ENCODE peak calls at places on chromosomes 1 and 21, in five cellular contexts. B is K562, Y is HepG2, Q is H1, A is GM12878. W is an unnamed sample.

GRCh38 chr1:205449750-205450443 is 5.9 kb downstream of the BLACAT1 start:
- DNase-seq in B (peak), Y (peak), Q (peak), A (no peak), W (peak)

GRCh38 chr1:201119206-201119814 is 7.1 kb upstream of the CACNA1S start:
- DNase-seq in B (peak), Y (peak), Q (peak), A (no peak), W (peak)

GRCh38 chr1:44903261-44903660 is 60.2 kb upstream of the PTCH2 start:
- DNase-seq in B (no peak), Y (no peak), Q (no peak), A (no peak), W (no peak)

GRCh38 chr1:17861685-17862084 is 106.6 kb downstream of the ACTL8 start:
- DNase-seq in B (peak), Y (no peak), Q (no peak), A (no peak), W (peak)

GRCh38 chr1:225598847-225599246 is 54.1 kb downstream of the ENAH start:
- DNase-seq in B (no peak), Y (no peak), Q (no peak), A (no peak), W (no peak)

GRCh38 chr1:117679299-117679698 is 73.5 kb downstream of the TENT5C start:
- DNase-seq in B (no peak), Y (no peak), Q (no peak), A (no peak), W (no peak)

GRCh38 chr1:16614361-16615252 is 1.2 kb upstream of the NBPF1 start:
- DNase-seq in B (peak), Y (no peak), Q (peak), A (no peak), W (peak)

GRCh38 chr1:15546641-15547040 is 20.0 kb downstream of the DNAJC16 start:
- DNase-seq in B (no peak), Y (no peak), Q (no peak), A (no peak), W (no peak)

GRCh38 chr21:41965045-41965444 is 11.2 kb upstream of the C2CD2 start:
- DNase-seq in B (no peak), Y (no peak), Q (peak), A (no peak), W (no peak)

GRCh38 chr1:34302798-34303197 is 126.1 kb downstream of the C1orf94 start:
- DNase-seq in B (no peak), Y (no peak), Q (no peak), A (no peak), W (no peak)

GRCh38 chr1:173161510-173162221 is 45.5 kb downstream of the TNFSF4 start:
- DNase-seq in B (no peak), Y (no peak), Q (no peak), A (no peak), W (no peak)

GRCh38 chr1:98157524-98158293 is 236.9 kb upstream of the DPYD start:
- DNase-seq in B (no peak), Y (no peak), Q (no peak), A (no peak), W (no peak)

GRCh38 chr1:58739851-58740466 is 40.1 kb upstream of the MYSM1 start:
- DNase-seq in B (peak), Y (peak), Q (no peak), A (no peak), W (no peak)

GRCh38 chr1:231424950-231425805 is 3.1 kb upstream of the EGLN1 start:
- DNase-seq in B (no peak), Y (no peak), Q (no peak), A (no peak), W (no peak)

GRCh38 chr1:37265156-37265555 is 209.2 kb upstream of the ZC3H12A start:
- DNase-seq in B (no peak), Y (no peak), Q (no peak), A (no peak), W (no peak)

GRCh38 chr1:234875953-234876814 is 252.5 kb downstream of the TOMM20 start:
- DNase-seq in B (peak), Y (peak), Q (no peak), A (no peak), W (no peak)

GRCh38 chr21:35316933-35317332 is 267.8 kb upstream of the RUNX1 start:
- DNase-seq in B (no peak), Y (no peak), Q (no peak), A (no peak), W (no peak)

GRCh38 chr1:67724928-67725560 is 40.0 kb downstream of the GADD45A start:
- DNase-seq in B (no peak), Y (peak), Q (no peak), A (no peak), W (no peak)

GRCh38 chr1:210081494-210081893 is 143.5 kb downstream of the SYT14 start:
- DNase-seq in B (no peak), Y (no peak), Q (no peak), A (no peak), W (no peak)

GRCh38 chr21:42614811-42615342 is 38.5 kb upstream of the PDE9A start:
- DNase-seq in B (no peak), Y (peak), Q (no peak), A (no peak), W (no peak)

GRCh38 chr1:90580176-90580575 is 136.9 kb downstream of the BARHL2 start:
- DNase-seq in B (no peak), Y (no peak), Q (no peak), A (no peak), W (no peak)

GRCh38 chr1:175197536-175197935 is 5.0 kb upstream of the KIAA0040 start:
- DNase-seq in B (no peak), Y (no peak), Q (no peak), A (no peak), W (no peak)

GRCh38 chr1:234611153-234611798 is 1.3 kb upstream of the IRF2BP2 start:
- DNase-seq in B (no peak), Y (peak), Q (no peak), A (peak), W (no peak)

GRCh38 chr1:95201905-95202304 is 32.1 kb upstream of the RWDD3 start:
- DNase-seq in B (no peak), Y (no peak), Q (no peak), A (no peak), W (no peak)

GRCh38 chr1:202126426-202126825 is 3.7 kb downstream of the GPR37L1 start:
- DNase-seq in B (no peak), Y (no peak), Q (no peak), A (no peak), W (no peak)

GRCh38 chr1:53946252-53947171 is at the start of gene LRRC42:
- DNase-seq in B (peak), Y (no peak), Q (no peak), A (no peak), W (no peak)

GRCh38 chr1:231631717-231632116 is 5.1 kb downstream of the DISC1 start:
- DNase-seq in B (no peak), Y (no peak), Q (no peak), A (no peak), W (no peak)

GRCh38 chr1:113871597-113872113 is at the start of gene PTPN22:
- DNase-seq in B (no peak), Y (no peak), Q (no peak), A (peak), W (no peak)

GRCh38 chr21:33968082-33968997 is 52.7 kb upstream of the ATP5PO start:
- DNase-seq in B (peak), Y (peak), Q (peak), A (no peak), W (no peak)

GRCh38 chr1:196951711-196952394 is 8.3 kb downstream of the CFHR2 start:
- DNase-seq in B (no peak), Y (no peak), Q (no peak), A (peak), W (no peak)

GRCh38 chr1:228064741-228065542 is 17.6 kb upstream of the ARF1 start:
- DNase-seq in B (no peak), Y (no peak), Q (no peak), A (no peak), W (no peak)

GRCh38 chr1:30520461-30520860 is 202.9 kb downstream of the MATN1 start:
- DNase-seq in B (no peak), Y (no peak), Q (peak), A (no peak), W (no peak)

GRCh38 chr1:198156111-198156744 is 570 bp upstream of the NEK7 start:
- DNase-seq in B (peak), Y (peak), Q (peak), A (no peak), W (peak)

GRCh38 chr1:12196641-12197482 is 30.1 kb downstream of the TNFRSF1B start:
- DNase-seq in B (no peak), Y (peak), Q (no peak), A (no peak), W (peak)

GRCh38 chr1:172352435-172352834 is 68.0 kb upstream of the C1orf105 start:
- DNase-seq in B (no peak), Y (no peak), Q (no peak), A (no peak), W (no peak)

GRCh38 chr1:167427843-167428242 is 90.5 kb downstream of the CD247 start:
- DNase-seq in B (no peak), Y (no peak), Q (no peak), A (no peak), W (no peak)

GRCh38 chr1:220748091-220748934 is at the start of gene MTARC2:
- DNase-seq in B (no peak), Y (peak), Q (peak), A (no peak), W (peak)

GRCh38 chr1:90831910-90832309 is 114.8 kb upstream of the BARHL2 start:
- DNase-seq in B (no peak), Y (no peak), Q (no peak), A (no peak), W (no peak)

GRCh38 chr1:226447932-226448670 is 40.2 kb upstream of the PARP1 start:
- DNase-seq in B (no peak), Y (no peak), Q (no peak), A (no peak), W (no peak)

DNA sequence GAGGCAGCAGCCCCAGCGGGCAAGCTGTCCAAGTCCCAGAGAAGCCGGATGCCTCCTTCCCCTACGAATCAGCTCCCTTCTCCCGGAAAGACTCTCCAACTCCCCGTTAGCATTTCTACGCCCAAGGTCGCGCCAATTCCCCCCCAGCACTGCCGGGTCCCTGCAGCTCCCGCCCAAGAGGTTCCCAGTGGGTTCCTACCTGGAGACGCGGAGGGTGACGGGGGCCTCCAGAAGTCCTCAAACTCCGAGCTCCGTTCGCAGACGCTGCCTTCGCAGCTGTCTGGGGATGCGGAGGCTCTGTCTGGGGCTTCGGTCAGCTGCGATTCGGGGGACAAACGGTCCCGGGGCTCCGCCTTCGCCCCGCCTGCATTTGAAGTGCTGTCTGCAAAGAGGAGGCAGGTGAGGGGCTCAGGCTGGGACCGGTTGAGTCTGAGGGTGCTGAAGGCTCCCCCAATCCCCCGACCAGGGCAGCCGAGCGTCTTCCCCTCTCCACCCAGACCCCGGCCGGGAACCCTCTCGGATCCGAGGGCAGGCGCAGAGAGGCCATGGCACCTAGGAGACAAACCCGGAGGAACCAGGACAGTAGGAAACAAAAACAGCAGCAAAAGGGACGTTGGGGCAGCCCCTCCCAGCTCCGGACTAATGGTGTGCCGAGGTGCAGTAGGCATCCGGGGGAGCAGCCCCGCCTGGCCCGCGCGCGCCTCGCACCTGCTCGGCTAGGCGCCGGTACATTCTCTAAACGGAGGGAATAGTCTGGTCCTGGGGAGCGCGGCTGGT is 3.9 kb downstream of the GFI1 start:
- DNase-seq in B (no peak), Y (no peak), Q (peak), A (no peak), W (peak)
- TF ChIP-seq MAX in B (no peak), Y (no peak), Q (no peak), A (no peak), W (no peak)

DNA sequence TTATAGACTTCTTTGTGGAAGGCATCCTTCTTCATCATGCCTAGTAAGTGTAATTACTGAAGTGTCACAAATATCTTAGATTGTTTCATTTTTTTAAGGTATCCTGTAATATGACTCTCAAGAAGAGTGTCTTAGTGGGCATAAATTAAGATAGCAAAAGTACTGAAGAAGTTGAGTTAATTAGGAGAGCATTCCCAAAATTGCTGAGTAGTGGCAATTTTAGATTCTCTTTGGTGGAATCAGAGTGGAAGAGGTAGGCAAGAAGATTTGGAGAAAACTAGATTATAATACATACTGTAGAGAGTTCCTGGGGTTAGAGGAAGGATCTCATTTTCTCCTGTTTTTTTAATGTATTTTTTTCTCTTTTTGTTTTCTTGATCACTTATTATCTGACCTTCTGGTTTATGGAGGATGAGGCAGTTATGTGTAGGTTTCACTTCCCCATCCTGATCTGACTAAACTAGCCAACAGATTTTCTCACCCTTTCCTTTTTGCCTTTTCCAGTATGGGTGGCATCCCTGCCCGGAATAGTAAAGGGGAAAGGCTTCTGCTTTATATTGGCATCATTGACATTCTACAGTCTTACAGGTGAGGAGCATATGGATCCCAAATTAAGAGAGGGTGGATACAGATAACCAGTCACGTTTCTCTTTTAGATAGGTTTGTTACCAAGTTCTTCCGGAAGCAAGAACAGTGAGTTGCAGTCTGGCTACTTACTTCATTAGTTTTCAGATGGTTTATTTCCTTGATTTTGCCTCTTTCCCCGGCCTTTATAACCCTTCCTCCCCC is 16.7 kb upstream of the PSMD4 start:
- DNase-seq in B (no peak), Y (no peak), Q (no peak), A (no peak), W (no peak)
- TF ChIP-seq ATF3 in B (no peak), Y (no peak), Q (no peak), A (no peak), W (no peak)

GRCh38 chr1:10456661-10457060 is 6.8 kb downstream of the CORT start:
- DNase-seq in B (no peak), Y (no peak), Q (no peak), A (no peak), W (no peak)

GRCh38 chr1:10456079-10456478 is 6.2 kb downstream of the CORT start:
- DNase-seq in B (no peak), Y (no peak), Q (no peak), A (no peak), W (peak)

GRCh38 chr1:10457910-10458309 is 8.1 kb downstream of the CORT start:
- DNase-seq in B (no peak), Y (no peak), Q (no peak), A (no peak), W (no peak)

DNA sequence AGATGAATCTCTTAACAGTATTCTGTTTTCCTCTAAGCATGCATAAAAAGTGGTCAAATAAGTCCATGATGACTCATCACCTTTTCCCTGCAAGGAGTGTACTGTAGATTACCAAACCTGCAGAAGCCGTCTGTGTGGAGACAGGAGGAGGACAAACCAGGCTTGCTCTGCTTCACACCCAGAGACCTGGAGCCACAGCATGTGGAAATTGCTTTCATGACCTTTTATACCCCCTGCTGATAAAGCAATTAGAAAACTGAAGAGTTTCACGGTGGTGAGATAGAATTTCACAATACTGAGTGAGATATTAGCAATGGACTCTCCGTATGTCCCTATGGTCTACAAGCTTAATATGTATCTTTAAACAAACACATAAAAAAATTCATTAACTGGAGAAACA is 9.4 kb downstream of the CORT start:
- DNase-seq in B (peak), Y (peak), Q (no peak), A (no peak), W (no peak)
- TF ChIP-seq CREB1 in B (no peak), Y (no peak), Q (no peak), A (no peak), W (no peak)

GRCh38 chr1:21899267-21899810 is 37.8 kb downstream of the HSPG2 start:
- DNase-seq in B (no peak), Y (no peak), Q (no peak), A (no peak), W (no peak)
- TF ChIP-seq MAX in B (no peak), Y (no peak), Q (no peak), A (no peak), W (no peak)

DNA sequence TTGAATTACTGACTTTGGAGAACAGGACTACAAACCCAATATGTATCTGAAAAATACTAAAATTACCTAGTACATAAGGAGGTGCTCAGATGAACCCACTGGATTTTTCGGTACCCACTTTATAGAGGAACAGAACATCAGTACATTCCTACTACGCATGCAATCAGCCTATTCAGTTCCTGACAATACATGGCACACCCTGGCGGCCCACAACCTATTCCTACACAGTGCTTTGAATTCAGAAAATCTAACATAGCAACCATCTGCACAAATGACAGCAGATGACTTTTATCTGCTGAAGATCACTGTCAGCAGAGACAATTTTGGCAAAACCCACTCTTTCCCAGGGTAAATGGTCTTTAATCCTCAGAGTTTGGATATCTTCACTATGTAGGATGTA is 257.1 kb upstream of the GREM2 start:
- DNase-seq in B (no peak), Y (no peak), Q (no peak), A (no peak), W (no peak)
- TF ChIP-seq ATF3 in B (no peak), Y (no peak), Q (no peak), A (no peak), W (no peak)

DNA sequence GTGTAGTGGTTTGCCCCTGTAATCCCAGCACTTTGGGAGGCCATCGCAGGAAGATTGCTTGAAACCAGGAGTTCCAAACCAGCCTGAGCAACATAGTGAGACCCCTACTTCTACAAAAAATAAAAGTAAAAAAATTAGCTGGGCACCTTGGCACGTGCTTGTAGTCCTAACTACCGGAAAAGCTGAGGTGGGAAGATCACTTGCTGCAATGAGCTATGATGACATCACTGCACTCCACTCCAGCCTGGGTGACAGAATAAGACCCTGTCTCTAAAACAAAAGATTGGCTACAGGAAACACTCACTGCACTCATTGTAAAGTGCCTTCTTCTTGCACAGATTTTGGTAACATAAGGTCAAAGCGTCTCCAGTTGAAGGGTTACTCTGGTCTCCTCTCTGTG is 305.8 kb downstream of the TM2D1 start:
- DNase-seq in B (no peak), Y (no peak), Q (no peak), A (no peak), W (no peak)
- TF ChIP-seq CREB1 in B (no peak), Y (no peak), Q (no peak), A (no peak), W (no peak)